ENCODE peak calls at places on chromosomes 13 and 19, in eight cellular contexts. Z is esophagus squamous epithelium, Y is HepG2, C is NB4, W is esophagus muscularis mucosa, T is heart left ventricle, L is Peyer's patch, K is transverse colon. Q is an unnamed sample.

GRCh38 chr13:33034897-33035296 is 18.7 kb downstream of the KL start:
- DNase-seq in Z (no peak), Y (no peak), C (no peak), W (no peak), T (no peak), L (no peak), K (no peak), Q (no peak)

GRCh38 chr19:47239610-47240296 is 8.8 kb upstream of the BBC3 start:
- DNase-seq in Z (no peak), Y (no peak), C (peak), W (no peak), T (peak), L (peak), K (peak), Q (no peak)

GRCh38 chr13:78160793-78161192 is 242.2 kb upstream of the EDNRB start:
- DNase-seq in Z (no peak), Y (no peak), C (peak), W (no peak), T (no peak), L (no peak), K (no peak), Q (no peak)

GRCh38 chr13:84802073-84802472 is 919.8 kb upstream of the SLITRK1 start:
- DNase-seq in Z (no peak), Y (no peak), C (no peak), W (no peak), T (no peak), L (no peak), K (no peak), Q (no peak)

GRCh38 chr19:42563352-42564210 is 31.1 kb downstream of the CEACAM8 start:
- DNase-seq in Z (no peak), Y (peak), C (peak), W (no peak), T (peak), L (no peak), K (peak), Q (no peak)

GRCh38 chr13:78589206-78589605 is 14.1 kb downstream of the POU4F1 start:
- DNase-seq in Z (no peak), Y (peak), C (peak), W (no peak), T (peak), L (no peak), K (no peak), Q (no peak)

GRCh38 chr19:35318679-35319448 is 10.1 kb upstream of the CD22 start:
- DNase-seq in Z (no peak), Y (peak), C (peak), W (no peak), T (no peak), L (peak), K (peak), Q (peak)

GRCh38 chr19:4172861-4173473 is 9.4 kb downstream of the SIRT6 start:
- DNase-seq in Z (no peak), Y (no peak), C (peak), W (no peak), T (peak), L (peak), K (peak), Q (peak)

GRCh38 chr13:101530293-101530692 is 77.8 kb downstream of the ITGBL1 start:
- DNase-seq in Z (no peak), Y (no peak), C (no peak), W (no peak), T (no peak), L (no peak), K (no peak), Q (no peak)

GRCh38 chr13:76822691-76823267 is 63.4 kb downstream of the KCTD12 start:
- DNase-seq in Z (no peak), Y (no peak), C (peak), W (no peak), T (no peak), L (no peak), K (no peak), Q (no peak)

GRCh38 chr19:48881741-48882657 is 9.8 kb downstream of the PPP1R15A start:
- DNase-seq in Z (no peak), Y (no peak), C (peak), W (no peak), T (no peak), L (no peak), K (no peak), Q (no peak)

GRCh38 chr19:8085606-8086464 is 33.3 kb downstream of the CCL25 start:
- DNase-seq in Z (no peak), Y (peak), C (peak), W (no peak), T (no peak), L (no peak), K (peak), Q (no peak)

GRCh38 chr13:113050856-113051431 is 54.6 kb upstream of the F7 start:
- DNase-seq in Z (no peak), Y (no peak), C (no peak), W (no peak), T (peak), L (no peak), K (no peak), Q (no peak)

GRCh38 chr13:99293178-99293577 is 14.0 kb downstream of the GPR183 start:
- DNase-seq in Z (no peak), Y (no peak), C (no peak), W (no peak), T (no peak), L (no peak), K (no peak), Q (no peak)

GRCh38 chr13:46773556-46773955 is 23.4 kb downstream of the ESD start:
- DNase-seq in Z (no peak), Y (no peak), C (no peak), W (no peak), T (no peak), L (no peak), K (no peak), Q (no peak)

GRCh38 chr13:106471957-106472543 is 63.4 kb downstream of the EFNB2 start:
- DNase-seq in Z (no peak), Y (peak), C (no peak), W (no peak), T (no peak), L (no peak), K (peak), Q (no peak)

GRCh38 chr13:46124531-46124966 is 19.7 kb upstream of the CPB2 start:
- DNase-seq in Z (no peak), Y (no peak), C (peak), W (no peak), T (peak), L (no peak), K (no peak), Q (no peak)

GRCh38 chr13:41075034-41075433 is 13.7 kb downstream of the WBP4 start:
- DNase-seq in Z (no peak), Y (no peak), C (peak), W (no peak), T (no peak), L (peak), K (no peak), Q (no peak)

GRCh38 chr13:107864543-107865460 is 350.5 kb downstream of the LIG4 start:
- DNase-seq in Z (no peak), Y (peak), C (peak), W (no peak), T (no peak), L (no peak), K (no peak), Q (no peak)

DNA sequence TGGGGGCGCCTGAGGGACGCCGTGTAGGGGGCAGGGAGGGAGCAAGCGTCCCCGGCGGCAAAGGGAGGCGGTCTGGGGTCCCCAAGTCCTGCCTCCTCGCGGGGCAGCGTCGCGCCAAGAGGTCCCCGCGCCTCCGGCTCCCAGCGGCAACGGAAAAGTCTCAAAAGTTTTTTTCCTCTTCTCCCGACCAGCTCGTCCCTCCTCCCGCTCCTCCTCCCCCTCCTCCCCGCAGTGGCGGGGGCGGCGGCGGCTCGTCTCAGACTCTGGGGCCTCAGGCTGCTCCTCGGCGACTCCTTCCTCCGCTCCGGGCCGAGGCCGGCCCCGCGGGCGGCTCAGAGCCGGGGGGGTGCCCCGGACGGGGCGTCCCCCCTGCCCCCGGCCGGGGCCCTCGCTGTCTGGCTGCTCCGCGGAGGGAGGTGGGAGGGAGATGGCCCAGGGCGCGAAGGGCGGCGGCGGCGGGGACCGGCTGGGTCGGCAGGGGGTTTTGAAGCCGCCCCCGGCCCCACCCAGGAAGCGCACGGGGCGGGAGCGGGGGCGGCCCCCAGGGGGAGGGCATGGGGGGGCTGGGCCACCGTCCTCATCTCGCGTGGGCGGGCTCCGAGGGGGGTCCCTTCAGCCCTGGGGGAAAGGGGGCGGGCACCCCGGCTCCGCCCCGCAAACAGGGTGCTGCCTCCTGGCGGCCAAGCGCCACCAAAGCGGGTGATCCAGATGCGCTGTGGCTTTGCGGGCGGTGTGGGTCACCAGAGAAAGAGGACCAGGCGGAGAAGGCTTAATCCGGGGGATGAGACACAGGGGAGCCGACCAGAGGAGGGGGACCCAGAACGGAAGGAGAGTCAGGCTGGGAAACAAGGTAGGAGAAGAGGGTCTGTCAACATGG is at the start of gene TGFB1:
- DNase-seq in Z (peak), Y (peak), C (peak), W (peak), T (peak), L (peak), K (peak), Q (peak)
- TF ChIP-seq CTCF in Z (peak), Y (peak), C (peak), W (peak), T (peak), L (peak), K (peak), Q (peak)

DNA sequence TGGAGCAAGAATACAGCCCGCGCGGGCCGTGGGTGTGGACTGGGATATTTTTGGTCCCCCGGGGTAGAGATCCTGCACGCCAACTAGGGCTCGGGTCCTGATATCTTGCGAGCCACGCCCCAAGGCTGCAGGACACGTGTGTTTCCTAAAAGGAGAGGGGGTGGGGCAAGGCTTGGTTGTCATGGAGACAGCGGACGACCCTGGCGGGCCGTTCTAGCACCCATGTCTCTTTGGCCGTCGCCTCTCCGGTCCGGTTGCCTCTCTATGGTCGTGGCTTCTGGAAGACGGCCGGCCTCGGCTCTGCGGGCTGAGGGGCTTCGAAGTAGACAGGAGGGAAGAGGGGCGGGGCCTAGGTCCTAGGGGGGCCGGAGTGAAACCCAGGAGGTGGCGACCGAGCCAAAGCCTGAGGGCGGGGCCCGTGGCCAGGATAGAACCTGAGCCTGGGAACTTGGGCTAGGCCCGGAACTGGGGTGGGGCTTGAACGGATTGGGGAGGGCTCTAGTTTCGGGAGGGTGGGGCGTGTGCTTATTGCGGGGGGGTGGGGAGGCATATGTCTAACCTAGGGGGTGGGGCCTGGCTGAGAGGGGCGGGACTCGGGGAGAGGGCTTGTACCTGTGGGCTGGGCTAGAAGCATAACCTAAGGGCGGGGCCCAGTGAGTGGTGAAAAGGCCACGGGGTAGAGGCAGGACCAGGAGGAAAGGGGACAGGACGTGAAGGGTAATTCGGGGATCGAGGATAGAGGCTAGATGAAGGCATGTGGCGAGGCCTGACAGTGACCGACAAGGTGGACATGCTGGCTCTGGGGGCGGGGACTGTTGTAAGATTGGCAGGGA is 737 bp upstream of the SLC27A1 start:
- DNase-seq in Z (peak), Y (peak), C (peak), W (peak), T (peak), L (peak), K (peak), Q (peak)
- TF ChIP-seq POLR2A in Z (no peak), Y (peak), C (no peak), W (no peak), T (peak), L (no peak), K (no peak), Q (no peak)

GRCh38 chr13:21326155-21327030 is 132.7 kb downstream of the ZDHHC20 start:
- DNase-seq in Z (no peak), Y (no peak), C (no peak), W (no peak), T (peak), L (peak), K (peak), Q (no peak)
- H3K4me3 ChIP-seq in Z (peak), Y (peak), C (no peak), W (peak), T (peak), L (peak), K (peak), Q (peak)

GRCh38 chr19:54475706-54476105 is 2.6 kb upstream of the CDC42EP5 start:
- DNase-seq in Z (no peak), Y (no peak), C (no peak), W (no peak), T (no peak), L (no peak), K (no peak), Q (no peak)

GRCh38 chr19:54473983-54474382 is 887 bp upstream of the CDC42EP5 start:
- DNase-seq in Z (no peak), Y (no peak), C (no peak), W (no peak), T (no peak), L (no peak), K (no peak), Q (no peak)

GRCh38 chr19:54478677-54479266 is 5.7 kb upstream of the CDC42EP5 start:
- DNase-seq in Z (no peak), Y (peak), C (peak), W (no peak), T (no peak), L (no peak), K (no peak), Q (no peak)

GRCh38 chr19:54480048-54480447 is 7.0 kb upstream of the CDC42EP5 start:
- DNase-seq in Z (no peak), Y (no peak), C (peak), W (no peak), T (no peak), L (no peak), K (no peak), Q (no peak)

DNA sequence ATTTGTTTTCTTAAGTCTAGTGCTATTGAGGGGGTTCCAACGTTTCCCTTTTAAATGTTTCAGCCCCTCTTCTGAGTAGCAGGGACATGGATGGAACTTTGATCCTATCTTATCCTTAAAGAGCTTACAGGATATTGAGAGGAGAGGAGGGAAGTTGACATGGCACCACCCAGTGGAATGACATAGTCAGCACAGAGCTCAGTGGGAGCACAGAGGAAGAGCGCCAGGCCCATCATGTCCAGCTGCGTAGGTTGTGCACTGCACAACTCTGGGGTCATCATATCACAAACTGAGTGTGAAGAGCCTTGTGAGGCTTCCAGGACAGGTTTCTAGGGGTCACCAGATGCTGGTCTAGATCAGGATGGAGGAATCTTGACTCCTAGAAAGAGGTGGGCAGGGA is 4.6 kb upstream of the CDC42EP5 start:
- DNase-seq in Z (no peak), Y (no peak), C (no peak), W (no peak), T (no peak), L (no peak), K (no peak), Q (no peak)
- TF ChIP-seq CTCF in Z (no peak), Y (peak), C (no peak), W (no peak), T (no peak), L (no peak), K (peak), Q (no peak)

DNA sequence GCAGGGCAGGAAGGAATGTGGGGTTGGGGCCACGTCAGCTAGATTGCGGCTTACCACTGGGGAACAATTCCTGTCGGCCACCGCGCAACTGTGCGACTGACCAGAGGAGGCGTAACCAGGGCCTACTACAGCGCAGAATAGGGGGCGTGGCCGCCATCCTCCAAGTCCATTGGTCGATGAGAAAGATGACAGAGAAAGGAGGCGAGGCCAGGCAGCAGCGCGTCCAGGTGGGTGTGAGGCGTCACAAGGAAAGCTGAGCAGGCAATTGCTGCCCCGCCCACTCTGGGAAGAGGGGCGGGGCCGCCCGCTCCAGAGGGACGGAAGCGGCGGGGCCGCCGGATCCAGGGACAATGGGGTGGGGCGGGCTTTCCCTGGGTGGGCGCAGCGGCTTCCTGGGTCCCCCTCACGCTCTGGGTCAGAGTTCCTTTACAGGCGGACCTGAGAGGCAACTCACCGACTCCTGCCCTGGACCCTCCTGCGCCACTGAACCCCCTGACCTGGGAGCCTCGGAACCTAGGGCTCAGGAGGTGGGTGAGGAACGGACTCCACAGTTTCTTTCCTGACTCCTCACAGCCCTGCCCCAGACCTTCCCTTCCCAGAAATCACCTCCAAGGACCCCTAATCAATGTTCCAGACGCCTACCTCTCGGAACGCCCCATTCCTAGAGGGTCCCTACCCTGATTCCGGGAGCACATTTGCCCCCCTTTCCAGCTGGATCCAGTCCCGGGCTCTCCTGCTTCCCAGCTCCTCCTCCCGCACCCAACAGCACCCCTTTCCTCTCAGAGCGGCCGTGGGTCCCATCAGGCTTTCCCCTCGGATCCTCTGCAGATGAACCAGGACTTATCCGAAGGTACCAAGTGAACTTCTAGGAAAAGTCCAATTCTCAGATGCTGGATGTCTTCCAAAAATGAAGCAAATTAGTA is 101.5 kb upstream of the ZNF492 start:
- DNase-seq in Z (no peak), Y (no peak), C (peak), W (no peak), T (peak), L (peak), K (peak), Q (peak)
- TF ChIP-seq POLR2A in Z (peak), Y (no peak), C (no peak), W (no peak), T (peak), L (no peak), K (no peak), Q (peak)

DNA sequence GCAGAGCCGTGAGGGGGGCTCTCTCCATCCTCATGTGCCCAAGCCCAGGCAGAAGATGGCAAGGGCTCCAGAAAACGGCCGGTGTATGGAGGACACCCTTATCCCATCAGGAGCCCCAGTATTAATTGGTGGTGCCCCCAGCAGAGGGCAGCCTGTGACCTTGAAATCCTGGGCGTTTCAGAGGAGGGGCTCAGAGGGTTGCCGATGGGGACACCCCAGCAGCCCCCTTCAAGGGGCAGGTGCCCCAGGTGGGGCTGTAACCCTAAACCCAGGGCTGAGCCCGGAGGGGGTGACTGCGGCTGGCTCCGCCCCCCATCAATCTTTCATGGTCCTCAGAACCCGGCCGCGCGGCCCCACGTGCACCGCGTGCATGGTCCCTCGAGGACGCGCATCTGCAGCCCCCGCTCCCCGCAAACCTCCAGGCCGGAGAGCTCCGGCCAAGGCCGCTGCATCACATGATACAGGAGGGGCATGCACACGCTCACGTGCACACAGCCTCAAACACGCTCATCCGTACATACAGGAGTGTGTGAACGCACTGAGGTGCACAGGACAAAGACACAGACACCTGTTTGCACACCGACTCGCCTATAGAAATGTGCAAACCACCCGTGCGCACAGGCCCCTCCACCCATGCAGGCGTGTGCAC is 959 bp downstream of the RAB3A start:
- DNase-seq in Z (no peak), Y (no peak), C (peak), W (no peak), T (peak), L (no peak), K (peak), Q (no peak)
- H3K4me3 ChIP-seq in Z (peak), Y (peak), C (peak), W (peak), T (peak), L (peak), K (peak), Q (peak)

GRCh38 chr13:50219743-50220142 is 204.5 kb downstream of the KCNRG start:
- DNase-seq in Z (no peak), Y (no peak), C (no peak), W (no peak), T (no peak), L (no peak), K (no peak), Q (no peak)

GRCh38 chr13:50225188-50226155 is 210.2 kb downstream of the KCNRG start:
- DNase-seq in Z (no peak), Y (peak), C (no peak), W (no peak), T (no peak), L (no peak), K (no peak), Q (no peak)

GRCh38 chr13:50224534-50224933 is 209.3 kb downstream of the KCNRG start:
- DNase-seq in Z (no peak), Y (no peak), C (peak), W (no peak), T (no peak), L (no peak), K (no peak), Q (no peak)

GRCh38 chr13:50222569-50223332 is 207.5 kb downstream of the KCNRG start:
- DNase-seq in Z (no peak), Y (no peak), C (peak), W (peak), T (peak), L (peak), K (peak), Q (peak)

GRCh38 chr13:50220938-50221337 is 205.7 kb downstream of the KCNRG start:
- DNase-seq in Z (no peak), Y (no peak), C (peak), W (no peak), T (no peak), L (no peak), K (no peak), Q (no peak)
- TF ChIP-seq CTCF in Z (no peak), Y (no peak), C (no peak), W (no peak), T (no peak), L (no peak), K (no peak), Q (no peak)